ENCODE peak calls at places on chromosomes 3 and 15, in four cellular contexts. E, N, C and G are unnamed samples.

GRCh38 chr3:32569540-32570425 is 875 bp downstream of the DYNC1LI1 start:
- DNase-seq in E (peak), N (peak), C (peak), G (peak)

GRCh38 chr3:51610708-51611107 is 60.3 kb upstream of the TEX264 start:
- DNase-seq in E (no peak), N (no peak), C (no peak), G (no peak)

GRCh38 chr3:155065537-155065936 is 14.6 kb upstream of the MME start:
- DNase-seq in E (no peak), N (no peak), C (no peak), G (peak)

GRCh38 chr15:53880353-53880752 is 97.9 kb upstream of the UNC13C start:
- DNase-seq in E (no peak), N (no peak), C (no peak), G (no peak)

GRCh38 chr3:113153499-113154107 is 57.8 kb upstream of the BOC start:
- DNase-seq in E (no peak), N (no peak), C (no peak), G (no peak)

GRCh38 chr3:100057716-100058575 is 56.4 kb downstream of the FILIP1L start:
- DNase-seq in E (no peak), N (no peak), C (no peak), G (no peak)

GRCh38 chr3:32443471-32443870 is 51.8 kb downstream of the CMTM7 start:
- DNase-seq in E (no peak), N (no peak), C (no peak), G (peak)

GRCh38 chr3:8301977-8302589 is 199.5 kb upstream of the LMCD1 start:
- DNase-seq in E (peak), N (no peak), C (peak), G (peak)

GRCh38 chr3:38121451-38121831 is 15.5 kb downstream of the ACAA1 start:
- DNase-seq in E (no peak), N (no peak), C (no peak), G (no peak)

GRCh38 chr15:83365370-83365938 is 81.0 kb upstream of the BNC1 start:
- DNase-seq in E (peak), N (peak), C (peak), G (peak)

GRCh38 chr15:87755226-87755625 is 501.3 kb downstream of the NTRK3 start:
- DNase-seq in E (no peak), N (no peak), C (no peak), G (peak)

DNA sequence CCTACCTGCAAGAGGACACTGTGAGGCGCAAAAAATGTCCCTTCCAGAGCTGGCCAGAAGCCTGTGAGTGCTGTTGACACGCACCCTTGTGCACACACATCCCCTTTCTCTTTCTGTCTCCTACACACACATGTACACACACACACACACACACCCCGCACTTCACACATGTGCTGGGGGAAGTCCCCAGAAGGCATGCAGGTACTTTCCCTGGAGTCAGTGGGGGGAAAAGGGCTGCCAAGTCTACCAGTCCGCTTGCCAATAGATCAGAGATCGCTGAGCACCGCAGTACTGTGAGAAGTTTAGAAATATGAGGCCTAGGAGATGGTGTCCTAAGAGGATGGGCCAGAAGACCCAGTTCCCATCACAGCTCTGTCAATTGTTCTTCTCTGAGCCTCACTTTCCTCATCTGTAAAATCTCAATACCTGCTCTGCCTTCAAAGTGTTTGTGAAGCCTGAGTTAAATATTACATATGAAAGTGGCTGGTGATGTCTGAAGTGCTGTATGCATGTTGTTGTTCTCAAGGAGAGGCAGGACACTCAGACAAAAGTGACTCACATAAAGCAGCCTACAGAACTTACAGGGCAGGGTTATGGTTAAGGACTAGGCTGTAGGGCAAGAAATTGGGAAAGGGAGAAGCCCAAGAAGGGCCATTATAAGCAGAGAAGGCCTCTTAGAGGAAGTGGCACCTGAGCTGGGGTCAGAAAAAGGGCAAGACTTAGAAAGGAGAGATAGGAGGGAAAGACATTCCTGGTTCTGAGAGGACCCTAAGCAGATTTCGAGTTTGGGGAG is 6.8 kb downstream of the IL17RE start:
- DNase-seq in E (no peak), N (no peak), C (no peak), G (no peak)
- H3K4me3 ChIP-seq in E (no peak), N (no peak), C (no peak), G (no peak)

DNA sequence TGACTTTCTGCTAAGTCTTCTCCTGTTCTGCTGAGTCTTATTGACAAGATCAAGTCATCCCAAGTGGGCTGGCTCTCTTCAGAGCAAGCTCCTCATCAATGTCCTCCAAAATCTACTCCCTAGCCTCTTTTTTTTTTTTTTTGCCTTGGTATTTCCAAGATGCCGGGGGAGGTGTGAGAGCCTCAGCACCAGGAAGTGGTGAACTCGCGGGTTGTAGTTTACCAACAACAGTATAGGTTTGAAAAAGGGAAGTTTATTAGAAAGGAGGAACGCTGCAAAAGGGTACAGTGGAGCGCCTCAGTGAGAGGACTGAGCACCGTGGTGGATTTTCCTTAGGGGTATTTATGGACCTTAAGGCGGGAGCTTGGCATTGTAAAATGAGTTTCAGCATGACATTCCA is 94.3 kb upstream of the SGO1 start:
- DNase-seq in E (peak), N (no peak), C (no peak), G (no peak)
- H3K4me3 ChIP-seq in E (no peak), N (no peak), C (no peak), G (no peak)

GRCh38 chr3:119033393-119034255 is 1.0 kb downstream of the IGSF11 start:
- DNase-seq in E (no peak), N (no peak), C (no peak), G (no peak)
- H3K4me3 ChIP-seq in E (no peak), N (peak), C (peak), G (peak)

DNA sequence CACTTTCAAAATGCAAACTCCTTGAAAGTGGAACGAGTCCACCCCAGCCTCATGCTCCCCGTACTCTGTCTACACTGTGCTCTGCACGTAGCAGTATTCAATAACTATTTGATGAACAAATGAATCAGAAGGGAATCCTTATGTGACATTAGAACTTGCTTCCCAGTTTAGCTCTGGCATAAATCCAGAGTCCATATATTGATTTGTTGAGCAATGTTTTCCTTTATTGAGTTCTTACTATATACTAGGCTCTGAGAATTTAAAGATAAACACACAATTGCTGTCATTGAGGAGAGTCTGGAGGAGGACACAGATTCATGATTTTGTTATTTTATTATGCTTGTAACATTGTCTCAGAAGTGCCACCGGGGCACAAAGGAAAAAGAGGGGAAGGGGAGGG is 71.0 kb upstream of the GATM start:
- DNase-seq in E (no peak), N (no peak), C (no peak), G (no peak)
- H3K4me3 ChIP-seq in E (no peak), N (no peak), C (no peak), G (peak)

GRCh38 chr3:177093966-177094365 is 103.3 kb downstream of the TBL1XR1 start:
- DNase-seq in E (no peak), N (no peak), C (no peak), G (no peak)

GRCh38 chr3:177085784-177086183 is 111.5 kb downstream of the TBL1XR1 start:
- DNase-seq in E (no peak), N (no peak), C (no peak), G (no peak)

GRCh38 chr3:177089901-177090300 is 107.4 kb downstream of the TBL1XR1 start:
- DNase-seq in E (no peak), N (no peak), C (no peak), G (no peak)

GRCh38 chr3:177084616-177085015 is 112.7 kb downstream of the TBL1XR1 start:
- DNase-seq in E (no peak), N (no peak), C (no peak), G (no peak)

GRCh38 chr3:177089120-177089519 is 108.2 kb downstream of the TBL1XR1 start:
- DNase-seq in E (no peak), N (no peak), C (no peak), G (no peak)
- H3K4me3 ChIP-seq in E (no peak), N (no peak), C (no peak), G (no peak)

GRCh38 chr3:195451373-195452000 is 8.7 kb upstream of the ACAP2 start:
- DNase-seq in E (no peak), N (no peak), C (no peak), G (no peak)

GRCh38 chr3:195448205-195448875 is 5.5 kb upstream of the ACAP2 start:
- DNase-seq in E (no peak), N (no peak), C (no peak), G (no peak)

GRCh38 chr3:195447205-195447604 is 4.4 kb upstream of the ACAP2 start:
- DNase-seq in E (no peak), N (no peak), C (no peak), G (no peak)

GRCh38 chr3:195453236-195453635 is 10.4 kb upstream of the ACAP2 start:
- DNase-seq in E (no peak), N (no peak), C (no peak), G (no peak)

GRCh38 chr3:195450731-195451229 is 8.0 kb upstream of the ACAP2 start:
- DNase-seq in E (peak), N (no peak), C (no peak), G (no peak)
- H3K4me3 ChIP-seq in E (no peak), N (no peak), C (no peak), G (no peak)

GRCh38 chr15:31020542-31020941 is 29.1 kb upstream of the MTMR10 start:
- DNase-seq in E (no peak), N (no peak), C (no peak), G (no peak)
- H3K4me3 ChIP-seq in E (no peak), N (no peak), C (no peak), G (no peak)

DNA sequence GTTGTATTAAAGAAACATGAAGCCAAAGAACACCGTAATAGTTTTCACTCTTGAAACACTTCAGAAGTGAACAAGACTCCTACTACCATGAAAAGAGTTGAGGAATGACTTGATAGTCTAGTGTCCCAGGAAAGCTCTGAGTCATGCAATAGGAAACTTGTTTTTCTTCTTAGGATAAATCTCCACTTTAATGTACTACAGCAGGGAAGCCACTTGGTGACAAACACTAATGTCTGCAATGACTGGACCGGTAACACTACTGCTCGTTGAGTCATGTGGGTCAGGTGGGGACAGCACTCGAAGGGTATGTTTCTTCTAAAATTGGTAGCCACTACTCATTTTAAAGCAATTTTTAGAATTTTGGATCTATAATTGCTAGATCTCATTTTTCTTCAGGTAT is 291.7 kb upstream of the CNTN3 start:
- DNase-seq in E (no peak), N (no peak), C (no peak), G (no peak)
- H3K4me3 ChIP-seq in E (no peak), N (no peak), C (no peak), G (no peak)